ENCODE peak calls at places on chromosomes 5 and 9, in five cellular contexts. J is IMR-90, L is right lobe of liver, D is A549, B is sigmoid colon. I is an unnamed sample.

GRCh38 chr5:94021246-94021645 is 279.8 kb upstream of the POU5F2 start:
- DNase-seq in J (peak; percentile 74), L (no peak), D (peak; percentile 91), B (no peak), I (no peak)

GRCh38 chr5:112604741-112605390 is 132.8 kb upstream of the APC start:
- DNase-seq in B (no peak), J (no peak), D (peak; percentile 10), L (no peak), I (no peak)

GRCh38 chr5:109455598-109456096 is 45.9 kb upstream of the PJA2 start:
- DNase-seq in L (no peak), J (peak; percentile 98), D (peak; percentile 66), B (no peak), I (no peak)

GRCh38 chr5:64229163-64229774 is 63.6 kb downstream of the RNF180 start:
- DNase-seq in D (peak; percentile 28), J (peak; percentile 39), L (no peak), B (no peak), I (no peak)

GRCh38 chr5:50962934-50963646 is 296.7 kb downstream of the PARP8 start:
- DNase-seq in B (peak; percentile 83), L (peak; percentile 60), D (peak; percentile 55), J (peak; percentile 32), I (peak; percentile 62)

GRCh38 chr5:104932431-104932830 is 1369.8 kb upstream of the NUDT12 start:
- DNase-seq in D (no peak), J (no peak), L (no peak), B (no peak), I (no peak)

GRCh38 chr5:95900383-95900958 is 61.2 kb downstream of the ELL2 start:
- DNase-seq in D (no peak), L (no peak), B (peak; percentile 71), J (peak; percentile 88), I (no peak)

GRCh38 chr9:28805197-28805596 is 1231.9 kb upstream of the C9orf72 start:
- DNase-seq in D (no peak), L (no peak), B (no peak), J (no peak), I (no peak)

GRCh38 chr5:157956271-157956885 is 97.4 kb upstream of the CLINT1 start:
- DNase-seq in L (no peak), J (no peak), D (no peak), B (no peak), I (no peak)

GRCh38 chr5:125176005-125176390 is 429.6 kb upstream of the ZNF608 start:
- DNase-seq in B (no peak), J (no peak), D (peak; percentile 34), L (no peak), I (no peak)

GRCh38 chr9:16414451-16414850 is 456.0 kb downstream of the BNC2 start:
- DNase-seq in B (no peak), J (no peak), D (peak; percentile 90), L (no peak), I (no peak)

GRCh38 chr9:98211260-98211659 is 18.8 kb upstream of the CORO2A start:
- DNase-seq in J (no peak), B (no peak), L (no peak), D (no peak), I (no peak)

GRCh38 chr9:98208635-98209034 is 16.2 kb upstream of the CORO2A start:
- DNase-seq in D (no peak), L (no peak), B (no peak), J (no peak), I (no peak)

GRCh38 chr9:98207606-98208005 is 15.2 kb upstream of the CORO2A start:
- DNase-seq in B (no peak), L (no peak), D (no peak), J (peak; percentile 20), I (no peak)

GRCh38 chr9:98209530-98209929 is 17.1 kb upstream of the CORO2A start:
- DNase-seq in L (no peak), D (no peak), J (no peak), B (no peak), I (no peak)

GRCh38 chr9:98210435-98210834 is 18.0 kb upstream of the CORO2A start:
- DNase-seq in L (peak; percentile 51), D (no peak), B (no peak), J (no peak), I (no peak)
- H3K4me3 ChIP-seq in L (no peak overlapping the region), D (no peak overlapping the region), B (no peak overlapping the region), J (no peak overlapping the region), I (no peak overlapping the region)

GRCh38 chr5:153753645-153754432 is 263.4 kb downstream of the GRIA1 start:
- DNase-seq in B (no peak), L (no peak), J (no peak), D (no peak), I (no peak)

GRCh38 chr5:153752890-153753289 is 262.4 kb downstream of the GRIA1 start:
- DNase-seq in L (no peak), B (no peak), D (no peak), J (no peak), I (no peak)

GRCh38 chr5:153755913-153756500 is 265.5 kb downstream of the GRIA1 start:
- DNase-seq in J (no peak), B (no peak), D (no peak), L (no peak), I (no peak)

GRCh38 chr5:153756540-153756939 is 266.1 kb downstream of the GRIA1 start:
- DNase-seq in J (peak; percentile 6), D (peak; percentile 6), B (no peak), L (no peak), I (no peak)
- TF ChIP-seq CTCF in J (peak; percentile 32), D (no peak), B (no peak), L (no peak), I (no peak)

GRCh38 chr9:110308504-110309109 is 29.1 kb downstream of the TXNDC8 start:
- DNase-seq in D (no peak), L (no peak), B (no peak), J (no peak), I (no peak)
- H3K27ac ChIP-seq in D (no peak overlapping the region), L (no peak overlapping the region), B (no peak overlapping the region), J (no peak overlapping the region), I (no peak overlapping the region)

GRCh38 chr5:1008451-1009358 is at the start of gene NKD2:
- DNase-seq in L (peak; percentile 42), D (peak; percentile 29), B (peak; percentile 67), J (no peak), I (peak; percentile 25)
- H3K4me3 ChIP-seq in L (peak within 1 kb of the TSS; percentile 51), D (peak within 1 kb of the TSS; percentile 64), B (peak within 1 kb of the TSS; percentile 61), J (peak within 1 kb of the TSS; percentile 7), I (peak within 1 kb of the TSS; percentile 74)

GRCh38 chr5:169810542-169810941 is 169.8 kb downstream of the INSYN2B start:
- DNase-seq in B (no peak), L (no peak), J (no peak), D (no peak), I (no peak)

GRCh38 chr5:169811023-169811422 is 169.3 kb downstream of the INSYN2B start:
- DNase-seq in D (no peak), L (no peak), J (no peak), B (no peak), I (no peak)

GRCh38 chr5:169805937-169806700 is 169.0 kb downstream of the DOCK2 start:
- DNase-seq in D (no peak), L (no peak), J (no peak), B (no peak), I (no peak)

GRCh38 chr5:169805527-169805934 is 168.5 kb downstream of the DOCK2 start:
- DNase-seq in B (no peak), J (peak; percentile 61), D (no peak), L (no peak), I (no peak)

DNA sequence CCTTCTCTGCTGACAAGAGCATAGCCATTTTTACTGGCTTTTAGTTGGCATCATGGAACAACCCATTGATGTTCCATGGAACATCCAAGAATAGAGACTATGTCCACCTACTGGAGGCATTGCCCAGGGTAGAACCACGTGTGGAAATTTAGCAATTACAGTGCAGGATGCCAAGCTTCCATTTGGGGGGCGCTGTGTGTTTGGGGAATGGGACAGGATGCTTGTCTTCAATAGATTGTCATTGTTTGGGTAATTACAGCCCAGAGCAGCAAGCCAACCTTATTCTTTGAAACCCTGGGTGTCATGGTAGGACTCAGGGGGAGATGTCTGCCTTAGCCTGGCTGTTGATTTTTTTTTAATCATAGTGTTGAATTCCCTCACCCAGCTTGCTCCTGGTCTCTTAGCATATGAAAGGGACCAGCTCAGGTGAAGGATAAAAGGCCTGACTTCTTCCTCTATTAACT is 171.1 kb downstream of the DOCK2 start:
- DNase-seq in D (no peak), L (no peak), B (no peak), J (no peak), I (no peak)
- TF ChIP-seq CTCF in D (no peak), L (no peak), B (no peak), J (no peak), I (no peak)